ENCODE peak calls at places on chromosome 13, in nine cellular contexts. Q, K, J, Y, H, G, R, P and A are unnamed samples.

GRCh38 chr13:113560645-113561416 is 23.7 kb upstream of the TFDP1 start:
- DNase-seq in K (no peak), G (no peak), Y (peak), J (no peak), Q (no peak), R (no peak), H (no peak), P (no peak), A (peak)

GRCh38 chr13:72565893-72566292 is 161.5 kb downstream of the MZT1 start:
- DNase-seq in G (no peak), H (peak), R (peak), Y (no peak), P (peak), K (no peak), J (no peak), Q (no peak), A (no peak)

GRCh38 chr13:46586766-46587509 is 34.0 kb downstream of the LRCH1 start:
- DNase-seq in G (no peak), K (no peak), H (no peak), J (no peak), Q (no peak), R (no peak), P (no peak), Y (no peak), A (no peak)

GRCh38 chr13:42807236-42807635 is 25.9 kb downstream of the FAM216B start:
- DNase-seq in H (no peak), R (no peak), G (no peak), P (no peak), K (no peak), Q (no peak), J (no peak), Y (no peak), A (no peak)

GRCh38 chr13:25169356-25169755 is 2.7 kb downstream of the AMER2 start:
- DNase-seq in K (no peak), J (no peak), H (no peak), Q (no peak), Y (no peak), G (no peak), R (no peak), P (no peak), A (no peak)

GRCh38 chr13:49444517-49445395 is 682 bp downstream of the SETDB2 start:
- DNase-seq in H (no peak), J (peak), K (peak), R (peak), Q (no peak), P (peak), Y (no peak), G (no peak), A (no peak)

GRCh38 chr13:44906758-44907157 is 82.5 kb downstream of the NUFIP1 start:
- DNase-seq in G (no peak), K (no peak), Y (no peak), J (no peak), R (no peak), P (no peak), Q (peak), H (no peak), A (peak)

GRCh38 chr13:112790735-112791641 is 101.2 kb downstream of the ATP11A start:
- DNase-seq in P (no peak), G (no peak), Q (no peak), R (no peak), K (no peak), H (no peak), J (no peak), Y (no peak), A (peak)

GRCh38 chr13:97004096-97004876 is 10.0 kb upstream of the OXGR1 start:
- DNase-seq in K (no peak), G (no peak), H (no peak), J (no peak), P (no peak), Y (no peak), Q (no peak), R (no peak), A (no peak)

GRCh38 chr13:37640499-37640898 is 41.9 kb upstream of the POSTN start:
- DNase-seq in H (peak), R (peak), J (no peak), K (no peak), Q (no peak), P (peak), G (peak), Y (no peak), A (no peak)

GRCh38 chr13:70668293-70668692 is 560.0 kb upstream of the KLHL1 start:
- DNase-seq in P (peak), G (no peak), J (no peak), Y (no peak), Q (no peak), R (no peak), K (no peak), H (no peak), A (no peak)